ENCODE peak calls at places on chromosome 2, in six cellular contexts. M, K, H, Z, X and W are unnamed samples.

GRCh38 chr2:130261970-130262760 is 63.9 kb upstream of the TUBA3E start:
- DNase-seq in K (no peak), M (peak; percentile 6), H (no peak), Z (peak; percentile 19), X (no peak), W (no peak)

GRCh38 chr2:7015007-7015950 is 98.1 kb downstream of the RNF144A start:
- DNase-seq in M (no peak), K (no peak), X (no peak), H (no peak), Z (no peak), W (no peak)

GRCh38 chr2:37797081-37797480 is 125.6 kb upstream of the CDC42EP3 start:
- DNase-seq in H (no peak), M (peak; percentile 51), X (no peak), Z (peak; percentile 74), K (no peak), W (no peak)

GRCh38 chr2:207750315-207750714 is 19.4 kb downstream of the FZD5 start:
- DNase-seq in Z (no peak), X (no peak), M (no peak), K (no peak), H (no peak), W (no peak)

GRCh38 chr2:95023222-95023597 is 2.3 kb upstream of the MAL start:
- DNase-seq in H (no peak), K (peak; percentile 64), X (no peak), Z (peak; percentile 28), M (no peak), W (peak; percentile 71)

GRCh38 chr2:230874456-230874855 is 9.7 kb downstream of the ITM2C start:
- DNase-seq in X (no peak), Z (no peak), K (no peak), M (no peak), H (no peak), W (no peak)

GRCh38 chr2:131011481-131011880 is 81.8 kb downstream of the FAM168B start:
- DNase-seq in K (no peak), M (no peak), X (no peak), Z (no peak), H (no peak), W (no peak)

GRCh38 chr2:238462782-238463396 is 36.2 kb downstream of the ASB1 start:
- DNase-seq in Z (peak; percentile 61), H (peak; percentile 11), K (no peak), X (no peak), M (peak; percentile 58), W (peak; percentile 56)

GRCh38 chr2:18368008-18368407 is 192.4 kb downstream of the RDH14 start:
- DNase-seq in Z (peak; percentile 38), M (peak; percentile 33), H (no peak), K (no peak), X (no peak), W (no peak)

GRCh38 chr2:209138079-209138478 is 285.8 kb upstream of the MAP2 start:
- DNase-seq in X (no peak), Z (no peak), H (no peak), K (no peak), M (no peak), W (no peak)

GRCh38 chr2:25041307-25041927 is 459 bp upstream of the EFR3B start:
- DNase-seq in M (peak; percentile 32), H (no peak), X (peak; percentile 70), K (peak; percentile 13), Z (peak; percentile 27), W (no peak)

GRCh38 chr2:121736462-121737336 is at the start of gene NIFK:
- DNase-seq in Z (peak; percentile 98), X (peak; percentile 99), M (peak; percentile 95), K (peak; percentile 100), H (peak; percentile 90), W (peak; percentile 99)

GRCh38 chr2:25891672-25892071 is 13.4 kb upstream of the ASXL2 start:
- DNase-seq in Z (no peak), K (no peak), X (no peak), M (no peak), H (no peak), W (no peak)

GRCh38 chr2:21696900-21697299 is 573.1 kb downstream of the TDRD15 start:
- DNase-seq in X (no peak), H (no peak), M (no peak), Z (no peak), K (no peak), W (no peak)

GRCh38 chr2:156803243-156803642 is 367.1 kb downstream of the GPD2 start:
- DNase-seq in Z (no peak), X (no peak), M (no peak), H (no peak), K (no peak), W (no peak)

GRCh38 chr2:187220100-187220499 is 228.0 kb downstream of the CALCRL start:
- DNase-seq in K (no peak), X (no peak), Z (no peak), H (no peak), M (no peak), W (no peak)

GRCh38 chr2:208101716-208102631 is 22.4 kb downstream of the CRYGD start:
- DNase-seq in K (no peak), X (no peak), Z (peak; percentile 35), M (peak; percentile 18), H (no peak), W (no peak)

GRCh38 chr2:134401789-134402188 is 147.9 kb downstream of the MGAT5 start:
- DNase-seq in X (no peak), Z (no peak), K (no peak), M (no peak), H (no peak), W (no peak)

GRCh38 chr2:99971326-99971965 is 170.9 kb downstream of the AFF3 start:
- DNase-seq in M (peak; percentile 34), X (no peak), Z (no peak), K (no peak), H (no peak), W (no peak)

GRCh38 chr2:147173186-147173575 is 671.6 kb upstream of the ACVR2A start:
- DNase-seq in X (no peak), K (no peak), H (no peak), M (no peak), Z (peak; percentile 62), W (no peak)

GRCh38 chr2:149536649-149537048 is 50.9 kb downstream of the MMADHC start:
- DNase-seq in Z (no peak), H (no peak), K (no peak), X (no peak), M (no peak), W (no peak)

GRCh38 chr2:151841025-151841424 is 12.8 kb upstream of the ARL5A start:
- DNase-seq in K (no peak), Z (no peak), M (no peak), X (no peak), H (no peak), W (no peak)

GRCh38 chr2:165758276-165758675 is 35.8 kb downstream of the GALNT3 start:
- DNase-seq in Z (no peak), X (no peak), K (no peak), H (no peak), M (no peak), W (no peak)

GRCh38 chr2:68045337-68045736 is 17.5 kb downstream of the C1D start:
- DNase-seq in H (no peak), Z (no peak), K (no peak), X (no peak), M (no peak), W (no peak)

GRCh38 chr2:207143474-207144190 is 22.1 kb downstream of the KLF7 start:
- DNase-seq in H (no peak), X (peak; percentile 50), Z (no peak), M (no peak), K (peak; percentile 66), W (peak; percentile 92)

DNA sequence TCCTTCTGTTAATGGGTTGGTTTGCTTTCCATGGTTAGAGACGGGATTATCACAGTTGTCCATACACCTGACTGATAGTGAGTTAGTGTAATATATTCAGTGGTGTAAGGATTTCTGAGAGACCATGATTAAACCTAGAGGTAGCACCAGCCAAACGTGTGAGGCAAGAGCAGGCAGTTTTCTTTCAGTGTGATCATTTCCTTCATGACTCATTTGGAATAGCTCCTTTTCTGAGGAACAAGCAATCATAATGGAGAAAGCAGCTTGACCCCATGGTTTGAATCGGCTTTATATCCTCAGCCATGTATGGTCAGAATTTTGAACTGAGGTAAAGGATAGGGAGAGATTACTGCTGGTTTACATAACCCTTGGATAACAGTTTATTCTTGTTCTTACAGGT is 2.9 kb downstream of the MXD1 start:
- DNase-seq in Z (peak; percentile 82), K (no peak), X (no peak), H (peak; percentile 53), M (peak; percentile 93), W (no peak)
- H3K27ac ChIP-seq in Z (peak overlapping the region; percentile 74), K (no peak overlapping the region), X (no peak overlapping the region), H (peak overlapping the region; percentile 39), M (no peak overlapping the region), W (no peak overlapping the region)

GRCh38 chr2:15562354-15563031 is 1.4 kb upstream of the NBAS start:
- DNase-seq in M (no peak), Z (no peak), X (no peak), K (no peak), H (no peak), W (no peak)
- H3K27ac ChIP-seq in M (no peak overlapping the region), Z (peak overlapping the region; percentile 69), X (no peak overlapping the region), K (peak overlapping the region; percentile 47), H (no peak overlapping the region), W (peak overlapping the region; percentile 78)

GRCh38 chr2:113276216-113276905 is 2.4 kb downstream of the PAX8 start:
- DNase-seq in Z (no peak), M (no peak), H (no peak), X (no peak), K (no peak), W (no peak)

GRCh38 chr2:113275556-113276215 is 3.0 kb downstream of the PAX8 start:
- DNase-seq in M (no peak), X (no peak), Z (no peak), H (no peak), K (no peak), W (no peak)

GRCh38 chr2:113272463-113272862 is 6.3 kb downstream of the PAX8 start:
- DNase-seq in K (no peak), M (no peak), H (no peak), Z (no peak), X (no peak), W (no peak)

GRCh38 chr2:113273031-113273551 is 5.6 kb downstream of the PAX8 start:
- DNase-seq in X (no peak), Z (no peak), M (peak; percentile 47), H (peak; percentile 20), K (no peak), W (no peak)

GRCh38 chr2:113274427-113274826 is 4.3 kb downstream of the PAX8 start:
- DNase-seq in X (no peak), H (no peak), M (no peak), K (no peak), Z (no peak), W (no peak)
- H3K27ac ChIP-seq in X (peak overlapping the region; percentile 14), H (no peak overlapping the region), M (no peak overlapping the region), K (no peak overlapping the region), Z (no peak overlapping the region), W (no peak overlapping the region)

DNA sequence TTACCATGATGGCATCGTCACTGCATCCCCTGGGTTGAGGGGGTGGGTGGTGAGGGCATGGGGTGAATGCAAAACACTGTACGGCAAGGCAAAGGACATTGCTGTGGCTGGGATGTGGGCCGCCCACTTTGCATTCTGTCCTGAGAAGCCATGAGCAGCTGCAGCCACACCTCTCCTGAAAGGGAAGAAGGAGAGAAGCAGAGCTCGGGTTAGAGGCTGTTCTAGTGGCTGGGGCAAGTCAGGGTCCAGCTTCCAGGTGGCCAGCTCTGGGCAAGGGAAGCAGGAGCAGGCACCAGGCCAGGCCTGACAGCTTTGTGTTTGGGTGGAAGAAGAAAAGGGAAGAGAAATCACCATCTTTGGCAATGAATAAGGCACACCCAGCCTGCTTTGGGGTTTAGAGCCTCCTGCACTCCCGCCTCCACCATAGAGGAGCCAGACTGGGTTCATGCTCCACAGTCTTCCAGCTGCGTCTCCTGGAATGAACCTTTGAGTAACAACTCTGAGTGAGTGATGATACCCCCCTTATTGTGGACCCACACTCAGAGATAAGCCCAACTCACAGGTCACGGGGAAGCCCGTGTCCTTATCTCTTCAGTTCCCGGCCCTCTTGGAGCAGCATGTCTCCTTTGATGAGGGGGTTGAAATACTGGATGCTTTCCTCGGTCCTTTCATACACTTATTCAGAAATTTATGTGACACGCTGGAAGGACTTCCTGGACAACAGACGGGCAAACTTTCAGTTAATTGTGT is 63.5 kb downstream of the INPP4A start:
- DNase-seq in H (no peak), M (no peak), K (no peak), X (no peak), Z (no peak), W (no peak)
- H3K27ac ChIP-seq in H (no peak overlapping the region), M (no peak overlapping the region), K (no peak overlapping the region), X (no peak overlapping the region), Z (no peak overlapping the region), W (peak overlapping the region; percentile 50)